ENCODE peak calls at places on chromosomes 5 and 9, in seven cellular contexts. One of them, this sample, is unnamed.

GRCh38 chr5:124628721-124629596 is 117.5 kb downstream of the ZNF608 start:
- DNase-seq in foreskin keratinocyte: peak; percentile 88
- DNase-seq in Peyer's patch: no peak
- DNase-seq in substantia nigra: no peak
- DNase-seq in cardiac muscle cell: peak; percentile 63
- DNase-seq in CD8-positive, alpha-beta T cell: no peak
- DNase-seq in Panc1: peak; percentile 89
- DNase-seq in this sample: peak; percentile 76

GRCh38 chr9:76453785-76454184 is 5.2 kb upstream of the GCNT1 start:
- DNase-seq in substantia nigra: no peak
- DNase-seq in Peyer's patch: no peak
- DNase-seq in foreskin keratinocyte: peak; percentile 26
- DNase-seq in CD8-positive, alpha-beta T cell: no peak
- DNase-seq in cardiac muscle cell: no peak
- DNase-seq in Panc1: no peak
- DNase-seq in this sample: no peak

GRCh38 chr9:134594376-134594941 is 47.1 kb upstream of the COL5A1 start:
- DNase-seq in Panc1: no peak
- DNase-seq in cardiac muscle cell: no peak
- DNase-seq in CD8-positive, alpha-beta T cell: no peak
- DNase-seq in substantia nigra: no peak
- DNase-seq in Peyer's patch: no peak
- DNase-seq in foreskin keratinocyte: no peak
- DNase-seq in this sample: no peak

GRCh38 chr9:128341435-128341849 is 1.1 kb downstream of the SLC27A4 start:
- DNase-seq in foreskin keratinocyte: peak; percentile 70
- DNase-seq in Panc1: no peak
- DNase-seq in Peyer's patch: peak; percentile 69
- DNase-seq in cardiac muscle cell: peak; percentile 78
- DNase-seq in CD8-positive, alpha-beta T cell: peak; percentile 53
- DNase-seq in substantia nigra: peak; percentile 46
- DNase-seq in this sample: no peak

GRCh38 chr5:158074992-158075769 is 216.2 kb upstream of the CLINT1 start:
- DNase-seq in substantia nigra: peak; percentile 29
- DNase-seq in foreskin keratinocyte: peak; percentile 39
- DNase-seq in Peyer's patch: peak; percentile 37
- DNase-seq in Panc1: peak; percentile 15
- DNase-seq in CD8-positive, alpha-beta T cell: peak; percentile 10
- DNase-seq in cardiac muscle cell: peak; percentile 59
- DNase-seq in this sample: no peak

GRCh38 chr5:14131855-14132503 is 11.2 kb upstream of the TRIO start:
- DNase-seq in Panc1: no peak
- DNase-seq in foreskin keratinocyte: no peak
- DNase-seq in Peyer's patch: no peak
- DNase-seq in substantia nigra: no peak
- DNase-seq in CD8-positive, alpha-beta T cell: no peak
- DNase-seq in cardiac muscle cell: no peak
- DNase-seq in this sample: no peak

GRCh38 chr5:105735704-105736103 is 1935.0 kb downstream of the EFNA5 start:
- DNase-seq in substantia nigra: no peak
- DNase-seq in foreskin keratinocyte: no peak
- DNase-seq in cardiac muscle cell: no peak
- DNase-seq in Peyer's patch: no peak
- DNase-seq in Panc1: no peak
- DNase-seq in CD8-positive, alpha-beta T cell: no peak
- DNase-seq in this sample: no peak

GRCh38 chr9:137350696-137351584 is 48.9 kb upstream of the NRARP start:
- DNase-seq in cardiac muscle cell: no peak
- DNase-seq in substantia nigra: no peak
- DNase-seq in CD8-positive, alpha-beta T cell: no peak
- DNase-seq in Peyer's patch: no peak
- DNase-seq in foreskin keratinocyte: no peak
- DNase-seq in Panc1: no peak
- DNase-seq in this sample: no peak

GRCh38 chr9:92645041-92645440 is 24.9 kb downstream of the IPPK start:
- DNase-seq in substantia nigra: no peak
- DNase-seq in Panc1: no peak
- DNase-seq in CD8-positive, alpha-beta T cell: no peak
- DNase-seq in Peyer's patch: peak; percentile 2
- DNase-seq in foreskin keratinocyte: no peak
- DNase-seq in cardiac muscle cell: no peak
- DNase-seq in this sample: no peak

GRCh38 chr5:98796197-98796972 is 22.9 kb downstream of the RGMB start:
- DNase-seq in substantia nigra: no peak
- DNase-seq in CD8-positive, alpha-beta T cell: peak; percentile 21
- DNase-seq in cardiac muscle cell: peak; percentile 58
- DNase-seq in foreskin keratinocyte: peak; percentile 63
- DNase-seq in Peyer's patch: peak; percentile 34
- DNase-seq in Panc1: peak; percentile 54
- DNase-seq in this sample: no peak

GRCh38 chr5:52801329-52801728 is 13.6 kb downstream of the ITGA1 start:
- DNase-seq in cardiac muscle cell: peak; percentile 17
- DNase-seq in substantia nigra: no peak
- DNase-seq in foreskin keratinocyte: peak; percentile 23
- DNase-seq in Panc1: no peak
- DNase-seq in CD8-positive, alpha-beta T cell: no peak
- DNase-seq in Peyer's patch: no peak
- DNase-seq in this sample: no peak

GRCh38 chr5:39175273-39175955 is 43.9 kb downstream of the FYB1 start:
- DNase-seq in CD8-positive, alpha-beta T cell: no peak
- DNase-seq in Panc1: no peak
- DNase-seq in foreskin keratinocyte: peak; percentile 73
- DNase-seq in cardiac muscle cell: no peak
- DNase-seq in Peyer's patch: no peak
- DNase-seq in substantia nigra: no peak
- DNase-seq in this sample: no peak

GRCh38 chr5:166639151-166639550 is 1652.3 kb upstream of the WWC1 start:
- DNase-seq in Peyer's patch: no peak
- DNase-seq in Panc1: no peak
- DNase-seq in CD8-positive, alpha-beta T cell: no peak
- DNase-seq in foreskin keratinocyte: no peak
- DNase-seq in substantia nigra: no peak
- DNase-seq in cardiac muscle cell: no peak
- DNase-seq in this sample: no peak

GRCh38 chr5:10695759-10696543 is 65.1 kb downstream of the DAP start:
- DNase-seq in Peyer's patch: no peak
- DNase-seq in foreskin keratinocyte: no peak
- DNase-seq in CD8-positive, alpha-beta T cell: no peak
- DNase-seq in substantia nigra: no peak
- DNase-seq in cardiac muscle cell: no peak
- DNase-seq in Panc1: no peak
- DNase-seq in this sample: no peak

GRCh38 chr5:156271569-156271968 is 55.4 kb upstream of the SGCD start:
- DNase-seq in foreskin keratinocyte: no peak
- DNase-seq in CD8-positive, alpha-beta T cell: no peak
- DNase-seq in cardiac muscle cell: peak; percentile 46
- DNase-seq in Peyer's patch: no peak
- DNase-seq in substantia nigra: no peak
- DNase-seq in Panc1: no peak
- DNase-seq in this sample: no peak

GRCh38 chr5:151663617-151664322 is 22.9 kb downstream of the SPARC start:
- DNase-seq in Peyer's patch: no peak
- DNase-seq in substantia nigra: peak; percentile 15
- DNase-seq in Panc1: no peak
- DNase-seq in foreskin keratinocyte: no peak
- DNase-seq in CD8-positive, alpha-beta T cell: no peak
- DNase-seq in cardiac muscle cell: no peak
- DNase-seq in this sample: no peak
- H3K27ac ChIP-seq in Peyer's patch: peak overlapping the region; percentile 43
- H3K27ac ChIP-seq in substantia nigra: peak overlapping the region; percentile 56
- H3K27ac ChIP-seq in Panc1: peak overlapping the region; percentile 77
- H3K27ac ChIP-seq in foreskin keratinocyte: no peak overlapping the region
- H3K27ac ChIP-seq in CD8-positive, alpha-beta T cell: no peak overlapping the region
- H3K27ac ChIP-seq in cardiac muscle cell: peak overlapping the region; percentile 68
- H3K27ac ChIP-seq in this sample: no peak overlapping the region

GRCh38 chr5:116410345-116410890 is 164.2 kb downstream of the SEMA6A start:
- DNase-seq in cardiac muscle cell: no peak
- DNase-seq in Panc1: no peak
- DNase-seq in CD8-positive, alpha-beta T cell: no peak
- DNase-seq in foreskin keratinocyte: no peak
- DNase-seq in substantia nigra: no peak
- DNase-seq in Peyer's patch: no peak
- DNase-seq in this sample: no peak

GRCh38 chr5:116404792-116405191 is 169.8 kb downstream of the SEMA6A start:
- DNase-seq in substantia nigra: no peak
- DNase-seq in cardiac muscle cell: no peak
- DNase-seq in Panc1: no peak
- DNase-seq in foreskin keratinocyte: no peak
- DNase-seq in CD8-positive, alpha-beta T cell: no peak
- DNase-seq in Peyer's patch: no peak
- DNase-seq in this sample: no peak

GRCh38 chr5:116406306-116407041 is 168.1 kb downstream of the SEMA6A start:
- DNase-seq in substantia nigra: no peak
- DNase-seq in Peyer's patch: no peak
- DNase-seq in foreskin keratinocyte: no peak
- DNase-seq in Panc1: no peak
- DNase-seq in CD8-positive, alpha-beta T cell: no peak
- DNase-seq in cardiac muscle cell: no peak
- DNase-seq in this sample: no peak

GRCh38 chr5:116411101-116411571 is 163.5 kb downstream of the SEMA6A start:
- DNase-seq in foreskin keratinocyte: no peak
- DNase-seq in Peyer's patch: no peak
- DNase-seq in CD8-positive, alpha-beta T cell: no peak
- DNase-seq in cardiac muscle cell: no peak
- DNase-seq in substantia nigra: peak; percentile 33
- DNase-seq in Panc1: no peak
- DNase-seq in this sample: no peak

GRCh38 chr5:116409591-116410296 is 164.9 kb downstream of the SEMA6A start:
- DNase-seq in substantia nigra: no peak
- DNase-seq in Panc1: no peak
- DNase-seq in foreskin keratinocyte: no peak
- DNase-seq in cardiac muscle cell: no peak
- DNase-seq in Peyer's patch: no peak
- DNase-seq in CD8-positive, alpha-beta T cell: no peak
- DNase-seq in this sample: no peak
- H3K27ac ChIP-seq in substantia nigra: no peak overlapping the region
- H3K27ac ChIP-seq in Panc1: no peak overlapping the region
- H3K27ac ChIP-seq in foreskin keratinocyte: no peak overlapping the region
- H3K27ac ChIP-seq in cardiac muscle cell: no peak overlapping the region
- H3K27ac ChIP-seq in Peyer's patch: no peak overlapping the region
- H3K27ac ChIP-seq in CD8-positive, alpha-beta T cell: no peak overlapping the region
- H3K27ac ChIP-seq in this sample: no peak overlapping the region

GRCh38 chr5:81290146-81290545 is 11.2 kb upstream of the ZCCHC9 start:
- DNase-seq in foreskin keratinocyte: no peak
- DNase-seq in Panc1: no peak
- DNase-seq in Peyer's patch: no peak
- DNase-seq in CD8-positive, alpha-beta T cell: no peak
- DNase-seq in substantia nigra: no peak
- DNase-seq in cardiac muscle cell: no peak
- DNase-seq in this sample: no peak

GRCh38 chr5:81283976-81284375 is 17.4 kb upstream of the ZCCHC9 start:
- DNase-seq in Peyer's patch: no peak
- DNase-seq in CD8-positive, alpha-beta T cell: no peak
- DNase-seq in substantia nigra: no peak
- DNase-seq in foreskin keratinocyte: no peak
- DNase-seq in cardiac muscle cell: no peak
- DNase-seq in Panc1: no peak
- DNase-seq in this sample: no peak

GRCh38 chr5:81286059-81286617 is 15.2 kb upstream of the ZCCHC9 start:
- DNase-seq in CD8-positive, alpha-beta T cell: no peak
- DNase-seq in substantia nigra: no peak
- DNase-seq in foreskin keratinocyte: no peak
- DNase-seq in cardiac muscle cell: no peak
- DNase-seq in Peyer's patch: no peak
- DNase-seq in Panc1: no peak
- DNase-seq in this sample: no peak

GRCh38 chr5:81292130-81292529 is 9.3 kb upstream of the ZCCHC9 start:
- DNase-seq in cardiac muscle cell: no peak
- DNase-seq in Panc1: no peak
- DNase-seq in CD8-positive, alpha-beta T cell: no peak
- DNase-seq in substantia nigra: no peak
- DNase-seq in Peyer's patch: no peak
- DNase-seq in foreskin keratinocyte: no peak
- DNase-seq in this sample: no peak

GRCh38 chr5:81288021-81288433 is 13.4 kb upstream of the ZCCHC9 start:
- DNase-seq in cardiac muscle cell: no peak
- DNase-seq in Panc1: no peak
- DNase-seq in CD8-positive, alpha-beta T cell: no peak
- DNase-seq in foreskin keratinocyte: no peak
- DNase-seq in substantia nigra: no peak
- DNase-seq in Peyer's patch: no peak
- DNase-seq in this sample: no peak
- H3K27ac ChIP-seq in cardiac muscle cell: no peak overlapping the region
- H3K27ac ChIP-seq in Panc1: no peak overlapping the region
- H3K27ac ChIP-seq in CD8-positive, alpha-beta T cell: no peak overlapping the region
- H3K27ac ChIP-seq in foreskin keratinocyte: no peak overlapping the region
- H3K27ac ChIP-seq in substantia nigra: no peak overlapping the region
- H3K27ac ChIP-seq in Peyer's patch: no peak overlapping the region
- H3K27ac ChIP-seq in this sample: no peak overlapping the region

GRCh38 chr5:172911628-172911880 is 47.7 kb upstream of the RPL26L1 start:
- DNase-seq in foreskin keratinocyte: no peak
- DNase-seq in cardiac muscle cell: no peak
- DNase-seq in substantia nigra: no peak
- DNase-seq in CD8-positive, alpha-beta T cell: no peak
- DNase-seq in Peyer's patch: no peak
- DNase-seq in Panc1: no peak
- DNase-seq in this sample: no peak

GRCh38 chr5:172909931-172910502 is 49.2 kb upstream of the RPL26L1 start:
- DNase-seq in substantia nigra: no peak
- DNase-seq in CD8-positive, alpha-beta T cell: no peak
- DNase-seq in Panc1: no peak
- DNase-seq in Peyer's patch: no peak
- DNase-seq in foreskin keratinocyte: no peak
- DNase-seq in cardiac muscle cell: peak; percentile 73
- DNase-seq in this sample: no peak

GRCh38 chr5:172913117-172913850 is 45.9 kb upstream of the RPL26L1 start:
- DNase-seq in foreskin keratinocyte: no peak
- DNase-seq in substantia nigra: no peak
- DNase-seq in Panc1: no peak
- DNase-seq in cardiac muscle cell: no peak
- DNase-seq in Peyer's patch: no peak
- DNase-seq in CD8-positive, alpha-beta T cell: no peak
- DNase-seq in this sample: no peak

GRCh38 chr5:172911976-172912375 is 47.2 kb upstream of the RPL26L1 start:
- DNase-seq in Panc1: no peak
- DNase-seq in Peyer's patch: no peak
- DNase-seq in foreskin keratinocyte: no peak
- DNase-seq in substantia nigra: no peak
- DNase-seq in CD8-positive, alpha-beta T cell: no peak
- DNase-seq in cardiac muscle cell: no peak
- DNase-seq in this sample: no peak

DNA sequence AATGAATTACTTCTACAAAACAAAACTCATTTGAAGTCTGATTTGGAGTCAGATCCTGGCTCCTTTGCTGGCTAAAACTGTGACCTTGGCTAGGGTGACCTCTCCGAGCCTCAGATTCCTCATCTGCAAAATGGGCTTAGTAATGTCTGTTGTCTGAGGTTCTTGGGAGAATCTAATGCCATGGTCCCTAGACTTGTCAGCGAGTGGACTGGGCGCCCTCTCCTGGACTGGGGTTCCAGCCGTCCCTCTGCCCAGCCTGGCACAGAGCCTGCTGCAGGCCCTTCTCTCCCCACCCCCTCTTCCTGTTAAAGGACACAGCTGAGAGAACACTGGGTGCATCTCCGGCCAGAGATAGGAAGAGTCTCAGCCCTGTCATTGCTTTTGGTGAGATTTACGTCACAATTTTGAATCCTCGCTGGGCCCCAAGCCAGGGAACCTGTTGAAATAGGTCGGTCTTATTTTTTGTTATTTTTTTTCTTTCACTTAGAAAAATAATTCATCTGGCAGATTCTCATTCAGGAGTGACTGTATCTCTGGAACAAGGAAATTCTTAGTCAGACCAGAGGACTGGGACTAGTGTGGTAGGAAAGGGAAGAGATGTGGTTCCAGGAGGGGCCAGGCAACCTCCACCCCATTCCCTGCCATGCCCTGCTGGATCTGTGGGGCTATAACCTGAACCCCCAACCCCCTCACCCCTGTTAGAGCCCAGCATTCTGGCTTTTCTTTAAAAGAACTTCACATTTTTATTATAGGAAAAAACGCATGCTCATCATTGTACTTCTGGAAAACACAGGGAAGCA is 48.2 kb upstream of the RPL26L1 start:
- DNase-seq in Peyer's patch: peak; percentile 72
- DNase-seq in foreskin keratinocyte: peak; percentile 59
- DNase-seq in substantia nigra: no peak
- DNase-seq in Panc1: no peak
- DNase-seq in CD8-positive, alpha-beta T cell: no peak
- DNase-seq in cardiac muscle cell: no peak
- DNase-seq in this sample: no peak
- H3K27ac ChIP-seq in Peyer's patch: peak overlapping the region; percentile 3
- H3K27ac ChIP-seq in foreskin keratinocyte: peak overlapping the region; percentile 55
- H3K27ac ChIP-seq in substantia nigra: no peak overlapping the region
- H3K27ac ChIP-seq in Panc1: no peak overlapping the region
- H3K27ac ChIP-seq in CD8-positive, alpha-beta T cell: no peak overlapping the region
- H3K27ac ChIP-seq in cardiac muscle cell: no peak overlapping the region
- H3K27ac ChIP-seq in this sample: peak overlapping the region; percentile 16